ENCODE peak calls at places on chromosomes 16 and 17, in four cellular contexts. D is transverse colon, E is fibroblast of lung, S is neural progenitor cell. N is an unnamed sample. For H3K4me1 and H3K36me3, the result is how much of the 10 kb centered on the place peaks cover.

GRCh38 chr17:73191443-73192218 is 1.2 kb upstream of the COG1 start:
- DNase-seq in D (peak), E (peak), S (peak), N (peak)

GRCh38 chr16:88790312-88791150 is 5.5 kb upstream of the PIEZO1 start:
- DNase-seq in E (no peak), D (peak), S (no peak), N (peak)

GRCh38 chr17:65459667-65460415 is 101.6 kb downstream of the AXIN2 start:
- DNase-seq in E (no peak), S (no peak), D (no peak), N (no peak)

GRCh38 chr17:9928601-9929341 is 23.7 kb upstream of the RCVRN start:
- DNase-seq in S (peak), E (peak), D (no peak), N (no peak)

GRCh38 chr17:28807925-28808641 is 34.5 kb downstream of the FAM222B start:
- DNase-seq in E (peak), S (no peak), D (no peak), N (no peak)

GRCh38 chr17:12730931-12731521 is 58.3 kb upstream of the ARHGAP44 start:
- DNase-seq in E (peak), D (peak), S (peak), N (peak)

GRCh38 chr16:89286096-89286495 is 68.6 kb downstream of the ZNF778 start:
- DNase-seq in D (no peak), S (no peak), E (no peak), N (no peak)

GRCh38 chr16:17321824-17322223 is 148.9 kb downstream of the XYLT1 start:
- DNase-seq in E (no peak), S (no peak), D (no peak), N (no peak)

GRCh38 chr16:50244140-50244503 is 22.2 kb upstream of the ADCY7 start:
- DNase-seq in D (no peak), S (no peak), E (no peak), N (no peak)

GRCh38 chr17:82911822-82912221 is 72.0 kb upstream of the ZNF750 start:
- DNase-seq in S (no peak), E (no peak), D (no peak), N (no peak)

GRCh38 chr16:49274936-49275730 is 6.5 kb downstream of the CBLN1 start:
- DNase-seq in E (no peak), D (no peak), S (peak), N (no peak)

GRCh38 chr17:2853111-2853721 is 57.0 kb downstream of the RAP1GAP2 start:
- DNase-seq in E (peak), S (peak), D (peak), N (peak)

GRCh38 chr17:55642741-55643140 is 79.9 kb downstream of the TMEM100 start:
- DNase-seq in D (no peak), E (no peak), S (no peak), N (no peak)

GRCh38 chr16:57297856-57298255 is 13.4 kb upstream of the PLLP start:
- DNase-seq in D (no peak), S (peak), E (no peak), N (no peak)

GRCh38 chr17:4584125-4584834 is at the start of gene SMTNL2:
- DNase-seq in E (no peak), S (peak), D (no peak), N (peak)

GRCh38 chr16:68719993-68720489 is 17.1 kb upstream of the CDH1 start:
- DNase-seq in D (no peak), S (no peak), E (no peak), N (no peak)

GRCh38 chr17:2906907-2907306 is 110.7 kb downstream of the RAP1GAP2 start:
- DNase-seq in S (no peak), E (no peak), D (no peak), N (no peak)

GRCh38 chr17:63984651-63985386 is 12.1 kb upstream of the SCN4A start:
- DNase-seq in E (peak), D (peak), S (no peak), N (no peak)

GRCh38 chr17:80826955-80827645 is 164.5 kb upstream of the CHMP6 start:
- DNase-seq in S (peak), D (no peak), E (peak), N (peak)

GRCh38 chr17:14396542-14396941 is 95.7 kb downstream of the HS3ST3B1 start:
- DNase-seq in E (peak), S (peak), D (no peak), N (no peak)

GRCh38 chr16:80682435-80683070 is 121.8 kb downstream of the CDYL2 start:
- DNase-seq in E (peak), D (no peak), S (no peak), N (no peak)

GRCh38 chr17:4901108-4901647 is 1.7 kb downstream of the CHRNE start:
- DNase-seq in D (no peak), E (no peak), S (no peak), N (no peak)

GRCh38 chr16:87060026-87060986 is 256.9 kb downstream of the C16orf95 start:
- DNase-seq in D (no peak), E (peak), S (peak), N (no peak)

GRCh38 chr16:35795361-35796029 is 2336.1 kb downstream of the TP53TG3F start:
- DNase-seq in S (no peak), D (no peak), E (no peak), N (no peak)

GRCh38 chr17:38532451-38532850 is 73.3 kb downstream of the SRCIN1 start:
- DNase-seq in D (no peak), S (no peak), E (no peak), N (no peak)

GRCh38 chr16:23607740-23608139 is 11.6 kb upstream of the NDUFAB1 start:
- DNase-seq in D (no peak), E (no peak), S (no peak), N (no peak)

GRCh38 chr17:38877130-38877851 is 7.4 kb downstream of the LASP1 start:
- DNase-seq in D (peak), S (peak), E (no peak), N (no peak)

GRCh38 chr16:86508028-86508946 is 2.0 kb upstream of the FOXF1 start:
- DNase-seq in E (peak), S (peak), D (no peak), N (no peak)

GRCh38 chr16:49997721-49998251 is 27.2 kb upstream of the CNEP1R1 start:
- DNase-seq in S (no peak), D (no peak), E (no peak), N (no peak)

GRCh38 chr17:49616546-49617205 is 41.0 kb downstream of the NXPH3 start:
- DNase-seq in D (peak), S (no peak), E (peak), N (peak)

GRCh38 chr17:81489986-81490598 is 22.5 kb downstream of the ACTG1 start:
- DNase-seq in D (no peak), S (no peak), E (no peak), N (no peak)

GRCh38 chr17:31571124-31571892 is 179.8 kb downstream of the RAB11FIP4 start:
- DNase-seq in S (no peak), D (peak), E (peak), N (peak)

GRCh38 chr17:58572846-58573245 is 58.4 kb upstream of the MTMR4 start:
- DNase-seq in S (peak), D (no peak), E (no peak), N (no peak)

GRCh38 chr16:86531193-86531550 is 20.8 kb downstream of the FOXF1 start:
- DNase-seq in S (no peak), D (peak), E (peak), N (no peak)

GRCh38 chr17:8121531-8122390 is 2.1 kb downstream of the HES7 start:
- DNase-seq in S (peak), D (peak), E (peak), N (peak)
- H3K4me1 ChIP-seq in S (under half), D (half or more), E (under half), N (under half)

GRCh38 chr17:17028878-17029535 is 13.2 kb upstream of the MPRIP start:
- DNase-seq in S (peak), E (no peak), D (no peak), N (no peak)

GRCh38 chr17:17027442-17028058 is 14.7 kb upstream of the MPRIP start:
- DNase-seq in D (no peak), S (no peak), E (no peak), N (no peak)

GRCh38 chr17:17026163-17026562 is 16.1 kb upstream of the MPRIP start:
- DNase-seq in E (no peak), S (no peak), D (no peak), N (peak)

GRCh38 chr17:17029938-17030337 is 12.3 kb upstream of the MPRIP start:
- DNase-seq in D (no peak), E (no peak), S (peak), N (peak)

GRCh38 chr17:17028059-17028877 is 14.0 kb upstream of the MPRIP start:
- DNase-seq in D (peak), E (peak), S (peak), N (peak)
- H3K27ac ChIP-seq in D (peak), E (no peak), S (no peak), N (no peak)

GRCh38 chr17:37234106-37234505 is 141.7 kb upstream of the C17orf78 start:
- DNase-seq in S (no peak), D (no peak), E (no peak), N (no peak)

GRCh38 chr17:37231882-37232281 is 143.9 kb upstream of the C17orf78 start:
- DNase-seq in E (no peak), D (no peak), S (no peak), N (no peak)

GRCh38 chr17:37230633-37231032 is 145.2 kb upstream of the C17orf78 start:
- DNase-seq in E (no peak), D (no peak), S (no peak), N (no peak)

DNA sequence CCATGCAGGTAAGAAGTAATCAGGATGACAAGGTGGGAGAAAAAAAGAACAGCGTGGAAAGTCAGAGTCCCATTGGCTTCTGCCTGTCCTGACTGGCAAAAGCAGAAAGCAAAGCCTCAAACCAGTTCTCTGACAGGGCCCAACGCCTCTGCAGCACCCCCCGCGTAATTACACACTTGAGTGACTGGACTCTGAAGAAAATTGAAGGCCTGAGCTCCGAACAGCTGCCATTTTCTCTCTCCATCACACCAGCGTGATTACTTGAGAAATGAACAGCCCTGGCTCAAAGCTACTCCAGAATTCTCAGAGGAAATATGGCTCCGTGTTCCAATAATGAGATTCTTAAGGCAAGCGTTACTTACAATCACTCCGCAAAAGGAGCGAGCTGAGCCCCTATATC is 142.8 kb upstream of the C17orf78 start:
- DNase-seq in D (no peak), S (peak), E (no peak), N (no peak)
- H3K36me3 ChIP-seq in D (under half), S (under half), E (under half), N (under half)

DNA sequence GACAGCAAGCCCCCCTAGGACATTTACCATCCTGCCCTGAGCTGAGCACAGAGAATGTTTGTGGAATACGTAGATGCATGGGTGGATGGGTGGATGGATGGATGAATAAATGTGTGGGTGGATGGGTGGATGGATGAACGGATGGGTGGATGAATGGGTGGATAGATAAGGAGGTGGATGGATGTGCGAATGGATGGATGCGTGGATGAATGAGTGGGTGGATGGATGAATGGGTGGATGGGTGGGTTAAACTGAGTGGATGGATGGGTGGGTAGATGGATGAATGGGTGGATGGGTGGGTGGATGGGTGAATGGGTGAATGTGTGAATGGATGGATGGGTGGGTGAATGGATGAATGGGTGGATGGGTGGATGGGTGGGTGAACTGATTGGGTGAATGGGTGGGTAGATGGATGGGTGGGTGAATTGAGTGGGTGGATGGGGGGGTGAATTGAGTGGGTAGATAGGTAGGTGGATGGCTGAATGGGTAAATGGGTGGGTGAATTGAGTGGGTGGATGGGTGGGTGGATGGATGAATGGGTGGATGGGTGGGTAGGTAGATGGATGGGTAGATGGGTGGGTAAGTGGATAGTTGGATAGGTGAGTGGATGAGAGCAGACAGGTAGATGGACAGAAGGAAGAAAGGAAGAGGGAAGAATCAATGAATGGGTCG is 5.2 kb downstream of the TMC6 start:
- DNase-seq in E (no peak), D (no peak), S (no peak), N (no peak)
- H3K4me1 ChIP-seq in E (under half), D (under half), S (under half), N (under half)

DNA sequence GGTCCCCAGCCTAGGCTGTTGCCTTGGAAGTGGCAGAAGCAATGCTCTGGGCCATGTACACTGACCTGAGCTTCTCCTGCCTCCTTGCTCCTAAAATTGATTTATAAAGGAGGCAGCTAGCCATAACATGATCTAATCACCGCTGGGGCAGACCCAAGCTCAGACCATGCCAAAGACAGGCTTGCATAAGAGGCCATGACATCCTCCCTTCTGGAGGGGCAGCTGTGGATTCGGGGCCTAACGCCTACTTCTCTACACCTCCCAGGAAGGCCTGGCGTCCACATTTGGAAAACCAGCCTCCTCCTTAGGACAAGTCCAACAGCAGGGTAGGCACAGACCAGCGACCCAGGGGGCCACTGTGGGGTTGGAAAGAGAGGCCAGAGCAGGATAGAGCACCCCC is 12.4 kb downstream of the HSD11B2 start:
- DNase-seq in E (peak), S (no peak), D (peak), N (no peak)
- H3K27ac ChIP-seq in E (no peak), S (no peak), D (peak), N (no peak)

DNA sequence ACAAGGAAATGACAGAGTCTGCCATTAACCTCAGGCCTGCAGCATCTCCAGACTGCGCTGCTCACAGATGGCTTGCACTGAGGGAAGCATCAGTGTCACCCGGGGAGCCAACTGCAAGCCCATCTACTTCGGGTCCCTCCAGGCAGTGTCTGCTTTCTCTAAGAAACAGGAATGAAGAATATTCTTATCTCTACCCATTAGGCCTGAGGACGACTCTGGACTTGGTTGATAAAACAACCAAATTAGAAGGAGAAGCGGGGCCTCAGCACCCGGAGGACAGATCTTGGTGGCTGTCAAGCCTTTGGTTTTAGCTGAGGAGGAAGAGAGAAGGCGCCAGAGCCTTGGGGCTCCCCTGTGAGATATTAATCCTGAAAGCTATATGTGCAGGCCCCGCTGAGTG is 19.5 kb upstream of the MGAT5B start:
- DNase-seq in E (no peak), D (no peak), S (no peak), N (no peak)
- H3K36me3 ChIP-seq in E (under half), D (under half), S (under half), N (under half)

N was measured in aorta.